ENCODE peak calls at places on chromosomes 5 and 9, in eight cellular contexts. D is CD8-positive, alpha-beta T cell; K is PC-3; C is tibial artery; Y is A549; A is GM12864; J is MM.1S; Z is nephron progenitor cell. N is an unnamed sample.

GRCh38 chr5:134874831-134875655 is 872 bp downstream of the TXNDC15 start:
- DNase-seq in J (peak), C (peak), K (peak), D (no peak), A (peak), Z (peak), Y (peak), N (peak)

GRCh38 chr9:118609355-118610044 is 759.7 kb downstream of the BRINP1 start:
- DNase-seq in D (no peak), J (no peak), Z (no peak), Y (peak), K (no peak), A (no peak), C (no peak), N (no peak)

GRCh38 chr5:154487541-154487940 is 9.5 kb upstream of the HAND1 start:
- DNase-seq in J (peak), A (peak), D (no peak), K (no peak), Y (no peak), C (no peak), Z (no peak), N (no peak)

GRCh38 chr9:7976167-7976755 is 176.7 kb upstream of the DMAC1 start:
- DNase-seq in Y (no peak), A (peak), J (peak), C (no peak), K (no peak), D (peak), Z (no peak), N (no peak)

GRCh38 chr5:123722451-123722850 is 210.5 kb downstream of the CSNK1G3 start:
- DNase-seq in Y (no peak), Z (no peak), D (no peak), C (no peak), K (no peak), A (no peak), J (no peak), N (no peak)

GRCh38 chr5:141935538-141935937 is 11.9 kb downstream of the DELE1 start:
- DNase-seq in Y (no peak), A (no peak), K (no peak), Z (no peak), C (no peak), D (no peak), J (no peak), N (no peak)

GRCh38 chr5:612498-613424 is 621 bp downstream of the CEP72 start:
- DNase-seq in K (peak), Y (peak), D (no peak), J (peak), A (no peak), C (no peak), Z (no peak), N (peak)

GRCh38 chr9:134486127-134486995 is 155.2 kb upstream of the COL5A1 start:
- DNase-seq in J (no peak), C (no peak), A (no peak), D (no peak), Z (no peak), Y (no peak), K (no peak), N (no peak)

GRCh38 chr5:87277279-87277835 is 9.7 kb downstream of the RASA1 start:
- DNase-seq in K (no peak), A (no peak), Z (no peak), Y (no peak), C (no peak), D (no peak), J (no peak), N (no peak)

GRCh38 chr5:80781356-80781755 is 126.6 kb upstream of the DHFR start:
- DNase-seq in A (no peak), J (no peak), D (no peak), C (no peak), K (peak), Y (peak), Z (no peak), N (peak)

GRCh38 chr5:10489810-10490426 is 48.2 kb downstream of the ROPN1L start:
- DNase-seq in J (peak), D (no peak), Z (no peak), K (peak), C (no peak), Y (no peak), A (no peak), N (no peak)

GRCh38 chr9:137406876-137407589 is 15.9 kb downstream of the EXD3 start:
- DNase-seq in C (no peak), A (no peak), Z (peak), K (peak), Y (peak), D (peak), J (no peak), N (peak)

GRCh38 chr5:56208681-56209080 is 24.4 kb downstream of the ANKRD55 start:
- DNase-seq in A (no peak), D (no peak), Z (no peak), Y (no peak), K (no peak), C (no peak), J (no peak), N (no peak)

GRCh38 chr9:136015656-136016055 is 54.5 kb upstream of the UBAC1 start:
- DNase-seq in Z (no peak), A (no peak), D (no peak), Y (no peak), K (no peak), C (no peak), J (no peak), N (no peak)

GRCh38 chr5:501040-501832 is 23.0 kb downstream of the SLC9A3 start:
- DNase-seq in J (no peak), D (no peak), Z (peak), K (no peak), C (no peak), A (no peak), Y (no peak), N (no peak)

GRCh38 chr9:91221332-91221731 is 140.4 kb downstream of the AUH start:
- DNase-seq in J (no peak), K (no peak), Y (no peak), D (no peak), C (no peak), Z (no peak), A (no peak), N (no peak)

GRCh38 chr9:92312887-92313623 is 12.1 kb downstream of the NOL8 start:
- DNase-seq in A (no peak), D (no peak), K (no peak), Z (no peak), C (no peak), J (no peak), Y (no peak), N (no peak)

GRCh38 chr5:3584724-3585531 is 10.7 kb upstream of the IRX1 start:
- DNase-seq in C (no peak), Y (no peak), Z (no peak), J (no peak), A (no peak), D (no peak), K (no peak), N (no peak)

GRCh38 chr5:8829322-8830029 is 716.4 kb downstream of the SEMA5A start:
- DNase-seq in K (peak), C (no peak), A (no peak), Y (peak), J (no peak), Z (no peak), D (no peak), N (peak)

GRCh38 chr5:38347040-38347763 is 88.8 kb downstream of the EGFLAM start:
- DNase-seq in C (no peak), J (no peak), Z (no peak), A (no peak), D (no peak), Y (peak), K (peak), N (peak)

GRCh38 chr5:59637878-59638580 is 255.5 kb downstream of the PDE4D start:
- DNase-seq in A (no peak), J (no peak), Y (no peak), K (peak), Z (no peak), D (no peak), C (no peak), N (no peak)

GRCh38 chr5:1929108-1929991 is 46.6 kb upstream of the IRX4 start:
- DNase-seq in Y (no peak), A (no peak), K (no peak), C (no peak), D (no peak), J (no peak), Z (no peak), N (no peak)
- TF ChIP-seq CTCF in Y (no peak), A (no peak), K (no peak), C (no peak), D (no peak), J (no peak), Z (no peak), N (no peak)

DNA sequence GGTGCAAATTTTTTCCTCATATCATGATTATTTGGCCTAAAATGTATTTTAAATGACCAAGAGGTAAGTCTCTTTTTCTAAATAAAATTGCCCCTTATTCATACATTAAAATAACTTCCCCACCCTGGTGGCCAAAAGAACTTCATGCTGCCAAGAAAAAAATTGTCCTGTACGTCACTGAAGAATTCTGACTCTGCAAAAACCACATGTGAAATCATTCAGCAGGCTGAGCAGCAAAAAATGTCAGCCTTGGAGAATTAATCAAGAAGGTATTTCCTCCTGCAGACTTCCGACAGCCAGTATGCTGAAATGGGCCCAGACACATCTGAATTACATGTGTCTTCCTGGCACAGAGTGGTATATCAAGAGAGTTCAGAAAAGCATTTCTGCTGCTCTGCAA is 94.6 kb upstream of the HMHB1 start:
- DNase-seq in J (no peak), Z (no peak), C (no peak), K (no peak), A (no peak), D (no peak), Y (no peak), N (no peak)
- TF ChIP-seq CTCF in J (no peak), Z (no peak), C (no peak), K (no peak), A (no peak), D (no peak), Y (no peak), N (no peak)

GRCh38 chr9:19583890-19584289 is 175.1 kb downstream of the ACER2 start:
- DNase-seq in Z (no peak), D (no peak), J (no peak), A (no peak), Y (no peak), K (no peak), C (no peak), N (no peak)
- TF ChIP-seq CTCF in Z (no peak), D (no peak), J (no peak), A (no peak), Y (no peak), K (no peak), C (no peak), N (no peak)

DNA sequence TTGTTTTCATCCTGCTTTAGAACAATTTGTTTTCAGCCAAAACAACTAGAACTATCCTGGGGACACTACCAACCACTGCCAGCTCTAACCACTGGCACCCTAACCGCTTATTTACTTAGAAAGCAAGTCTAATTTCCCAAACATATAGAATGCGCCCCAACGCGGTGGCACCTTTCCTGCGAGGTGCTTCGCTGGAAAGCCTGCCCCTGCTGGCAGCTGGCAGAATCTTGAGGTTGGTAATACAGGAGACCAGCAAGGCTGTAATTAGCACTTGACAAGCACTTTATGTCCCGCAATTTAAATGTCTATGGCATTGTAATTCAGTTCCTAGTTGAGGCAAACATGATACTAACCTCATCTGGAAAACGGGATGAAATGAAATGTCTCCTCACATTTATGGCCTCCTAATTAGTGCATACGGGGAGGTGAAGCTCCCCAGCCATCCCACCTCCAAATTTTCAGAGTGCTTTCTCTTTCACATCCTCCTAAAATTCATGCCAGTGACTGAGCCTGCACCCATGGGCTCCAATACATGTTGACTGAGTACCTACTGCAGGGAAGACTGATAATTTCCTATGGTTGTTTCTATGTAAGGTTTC is 30.4 kb downstream of the GABBR2 start:
- DNase-seq in K (peak), J (no peak), D (no peak), Z (peak), Y (peak), C (no peak), A (no peak), N (peak)
- TF ChIP-seq CTCF in K (peak), J (peak), D (no peak), Z (peak), Y (peak), C (no peak), A (peak), N (peak)

DNA sequence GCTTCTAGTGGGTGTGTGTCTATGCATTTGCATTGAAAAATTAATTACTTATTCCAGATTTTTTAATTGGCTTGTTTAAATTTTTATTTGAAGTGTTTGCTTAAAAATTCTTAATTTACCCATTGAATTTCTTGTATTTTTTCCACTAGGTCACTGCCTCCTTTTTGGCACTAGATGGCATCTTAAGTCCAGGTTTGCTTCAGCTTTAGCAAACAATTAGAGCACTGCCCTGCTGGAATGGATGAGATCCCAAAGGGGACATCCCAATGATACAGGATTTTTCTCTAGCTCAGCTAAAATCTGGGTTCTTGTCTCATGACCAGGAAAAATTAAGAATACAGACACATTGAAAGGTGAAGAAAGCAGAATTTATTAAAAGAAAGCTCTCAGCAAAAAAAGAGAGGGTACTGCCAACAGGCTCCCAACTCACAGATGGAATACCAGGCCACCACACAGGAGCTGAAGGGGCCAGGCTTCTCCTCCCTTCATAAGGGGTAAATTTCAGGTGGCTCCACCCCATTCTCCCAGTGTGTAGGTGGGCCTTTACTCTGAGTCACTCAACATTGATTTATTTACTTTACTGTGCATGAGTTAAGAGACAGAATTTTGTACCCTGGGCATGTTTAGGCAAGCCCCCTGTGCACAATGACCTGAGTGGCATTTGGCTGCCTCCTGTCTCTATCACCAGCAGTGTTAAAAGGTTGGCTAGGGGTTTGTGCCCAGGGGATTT is 532.4 kb downstream of the ANXA1 start:
- DNase-seq in Y (peak), D (no peak), K (peak), C (no peak), J (peak), A (no peak), Z (peak), N (peak)
- TF ChIP-seq CTCF in Y (peak), D (no peak), K (peak), C (peak), J (peak), A (peak), Z (peak), N (peak)

N was measured in Calu3.